ENCODE peak calls at places on chromosomes 1 and 21, in seven cellular contexts. P, F, S, E, R, W and Y are unnamed samples.

GRCh38 chr21:44456207-44456914 is 1.1 kb downstream of the LRRC3 start:
- DNase-seq in P (peak; percentile 48), F (no peak), S (no peak), E (no peak), R (no peak), W (no peak), Y (no peak)

GRCh38 chr1:9004731-9005708 is 21.2 kb downstream of the SLC2A7 start:
- DNase-seq in P (peak; percentile 87), F (peak; percentile 94), S (peak; percentile 80), E (peak; percentile 78), R (peak; percentile 88), W (peak; percentile 88), Y (peak; percentile 86)

GRCh38 chr1:193498088-193498605 is 311.7 kb upstream of the B3GALT2 start:
- DNase-seq in P (no peak), F (no peak), S (no peak), E (no peak), R (peak; percentile 59), W (no peak), Y (no peak)

GRCh38 chr1:73998348-73998959 is 199.5 kb downstream of the LRRIQ3 start:
- DNase-seq in P (no peak), F (no peak), S (no peak), E (no peak), R (peak; percentile 53), W (peak; percentile 43), Y (no peak)

GRCh38 chr1:195721210-195721971 is 886.8 kb downstream of the KCNT2 start:
- DNase-seq in P (no peak), F (no peak), S (no peak), E (no peak), R (no peak), W (no peak), Y (no peak)

GRCh38 chr1:17347769-17348592 is 24.0 kb upstream of the PADI6 start:
- DNase-seq in P (peak; percentile 26), F (no peak), S (no peak), E (no peak), R (peak; percentile 22), W (no peak), Y (no peak)

GRCh38 chr21:40967771-40968170 is 120.8 kb upstream of the DSCAM start:
- DNase-seq in P (no peak), F (no peak), S (no peak), E (no peak), R (no peak), W (no peak), Y (no peak)

GRCh38 chr1:94160811-94161210 is 39.9 kb upstream of the ABCA4 start:
- DNase-seq in P (no peak), F (no peak), S (no peak), E (peak; percentile 46), R (peak; percentile 82), W (no peak), Y (no peak)

GRCh38 chr1:173870252-173871075 is 2.3 kb downstream of the ZBTB37 start:
- DNase-seq in P (no peak), F (no peak), S (no peak), E (no peak), R (no peak), W (peak; percentile 65), Y (no peak)

GRCh38 chr1:155134322-155134721 is 1.3 kb upstream of the SLC50A1 start:
- DNase-seq in P (no peak), F (no peak), S (no peak), E (no peak), R (no peak), W (no peak), Y (no peak)

GRCh38 chr1:19315378-19316206 is 3.5 kb downstream of the SLC66A1 start:
- DNase-seq in P (no peak), F (no peak), S (no peak), E (no peak), R (peak; percentile 42), W (peak; percentile 92), Y (no peak)

GRCh38 chr1:63920154-63921117 is 146.6 kb downstream of the ROR1 start:
- DNase-seq in P (no peak), F (peak; percentile 46), S (no peak), E (peak; percentile 18), R (peak; percentile 91), W (no peak), Y (no peak)

GRCh38 chr1:230694991-230695390 is 18.9 kb downstream of the AGT start:
- DNase-seq in P (no peak), F (no peak), S (no peak), E (no peak), R (no peak), W (no peak), Y (no peak)

GRCh38 chr1:168134132-168135041 is 2.3 kb downstream of the GPR161 start:
- DNase-seq in P (no peak), F (no peak), S (no peak), E (no peak), R (no peak), W (no peak), Y (no peak)

GRCh38 chr21:41112740-41113692 is 54.9 kb upstream of the BACE2 start:
- DNase-seq in P (no peak), F (no peak), S (no peak), E (peak; percentile 52), R (peak; percentile 87), W (peak; percentile 3), Y (no peak)

GRCh38 chr1:68490046-68490651 is 6.7 kb downstream of the DEPDC1 start:
- DNase-seq in P (no peak), F (no peak), S (no peak), E (no peak), R (no peak), W (no peak), Y (no peak)

GRCh38 chr1:68481041-68481440 is 15.8 kb downstream of the DEPDC1 start:
- DNase-seq in P (no peak), F (no peak), S (no peak), E (no peak), R (no peak), W (no peak), Y (no peak)

GRCh38 chr1:68484618-68485017 is 12.3 kb downstream of the DEPDC1 start:
- DNase-seq in P (no peak), F (no peak), S (no peak), E (no peak), R (no peak), W (no peak), Y (no peak)

DNA sequence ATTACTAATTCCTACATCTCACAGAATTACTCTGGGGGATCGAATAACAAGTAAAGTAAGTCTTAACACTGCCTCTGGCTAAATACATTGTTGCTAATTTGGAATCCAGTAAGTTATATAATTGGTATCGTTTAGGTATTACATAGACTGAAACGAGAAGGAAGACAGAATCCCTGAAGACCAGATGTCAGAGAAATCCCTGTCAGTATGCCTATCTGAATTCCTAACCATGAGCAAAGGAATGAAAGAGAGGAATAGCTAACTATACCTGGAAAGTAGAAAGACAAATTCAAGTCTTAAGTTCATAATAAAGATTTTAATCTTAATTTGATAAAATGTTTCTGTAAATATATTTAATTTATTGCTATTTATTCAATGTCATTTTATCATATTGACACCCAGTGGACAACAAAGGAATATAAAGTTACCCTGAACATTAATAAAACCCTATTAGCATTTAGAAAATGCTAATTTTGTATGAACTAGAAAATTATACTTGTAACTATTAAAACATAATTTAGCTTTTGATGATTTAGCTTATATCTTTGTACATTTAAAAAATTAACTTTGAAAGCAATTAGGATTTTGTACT is 11.4 kb downstream of the DEPDC1 start:
- DNase-seq in P (no peak), F (no peak), S (no peak), E (no peak), R (no peak), W (no peak), Y (no peak)
- TF ChIP-seq CTCF in P (no peak), F (peak; percentile 21), S (no peak), E (no peak), R (no peak), W (peak; percentile 22), Y (peak; percentile 53)

GRCh38 chr21:42575111-42575510 is 61.5 kb downstream of the SLC37A1 start:
- DNase-seq in P (peak; percentile 16), F (no peak), S (no peak), E (no peak), R (no peak), W (no peak), Y (no peak)

GRCh38 chr21:42576639-42577038 is 63.0 kb downstream of the SLC37A1 start:
- DNase-seq in P (no peak), F (no peak), S (no peak), E (no peak), R (no peak), W (no peak), Y (no peak)

GRCh38 chr21:42572906-42573495 is 59.3 kb downstream of the SLC37A1 start:
- DNase-seq in P (peak; percentile 31), F (no peak), S (no peak), E (no peak), R (no peak), W (no peak), Y (no peak)

GRCh38 chr21:42571391-42572150 is 57.9 kb downstream of the SLC37A1 start:
- DNase-seq in P (peak; percentile 38), F (no peak), S (no peak), E (no peak), R (no peak), W (no peak), Y (no peak)

GRCh38 chr21:42574234-42575027 is 60.8 kb downstream of the SLC37A1 start:
- DNase-seq in P (peak; percentile 45), F (no peak), S (no peak), E (no peak), R (peak; percentile 41), W (no peak), Y (no peak)
- TF ChIP-seq CTCF in P (peak; percentile 21), F (no peak), S (no peak), E (peak; percentile 50), R (peak; percentile 49), W (peak; percentile 55), Y (peak; percentile 47)

DNA sequence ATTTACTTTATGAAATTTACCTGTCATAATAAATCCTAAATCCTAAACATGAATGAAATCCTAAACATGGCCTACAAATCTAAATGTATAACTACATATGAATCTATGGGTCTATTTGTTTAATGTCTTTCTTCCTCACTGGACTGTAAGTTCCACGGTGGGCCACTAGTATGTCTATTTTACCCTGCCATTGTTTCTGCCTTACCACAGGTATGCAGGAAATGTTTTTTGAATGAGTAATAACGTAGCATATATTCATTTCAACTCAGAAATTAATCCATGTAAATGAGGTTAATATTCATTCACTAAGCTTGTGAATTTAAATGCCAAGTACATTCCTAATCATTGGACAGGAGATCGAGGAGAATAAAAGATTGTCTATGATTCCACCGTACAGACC is 35.3 kb downstream of the B3GALNT2 start:
- DNase-seq in P (no peak), F (no peak), S (no peak), E (no peak), R (peak; percentile 42), W (no peak), Y (no peak)
- TF ChIP-seq CTCF in P (no peak), F (no peak), S (no peak), E (no peak), R (peak; percentile 26), W (no peak), Y (peak; percentile 40)

DNA sequence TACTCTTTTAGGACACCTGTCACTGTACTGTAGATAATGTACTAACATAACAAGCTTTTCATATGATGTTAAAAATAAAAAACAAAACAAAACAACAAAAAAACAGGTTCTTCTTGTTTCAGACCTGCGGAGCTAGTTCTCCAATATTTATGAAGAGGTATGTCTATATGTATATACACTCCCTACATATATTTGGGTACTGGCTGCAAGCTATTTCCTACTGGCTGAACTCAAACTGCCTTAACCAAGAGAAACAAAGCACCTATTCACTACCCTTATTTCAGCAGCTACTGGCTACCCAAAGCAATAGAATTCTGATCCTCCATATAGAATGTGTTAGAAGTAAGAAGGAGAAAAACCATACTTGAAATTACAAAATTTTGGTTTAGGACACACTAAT is 73.5 kb downstream of the ABL2 start:
- DNase-seq in P (no peak), F (no peak), S (no peak), E (no peak), R (no peak), W (no peak), Y (no peak)
- TF ChIP-seq CTCF in P (no peak), F (no peak), S (no peak), E (no peak), R (no peak), W (no peak), Y (no peak)